ENCODE peak calls at places on chromosomes 7 and 10, in nine cellular contexts. S is heart right ventricle; Z is Kasumi-1; D is AML-193; E is RPMI8226; Q is H4; V is AG04449; F is activated effector memory CD4-positive, alpha-beta T cell treated with anti-CD3 and anti-CD28 coated beads, Interleukin-2, amount 50 U/mL, for 16 hours; R is non-pigmented ciliary epithelial cell. O is an unnamed sample.

GRCh38 chr10:15719062-15719898 is 442 bp downstream of the ITGA8 start:
- DNase-seq in S (peak), Z (no peak), D (no peak), E (peak), Q (no peak), V (no peak), F (no peak), R (no peak), O (no peak)

GRCh38 chr7:115840702-115841101 is 189.9 kb downstream of the TFEC start:
- DNase-seq in S (no peak), Z (no peak), D (no peak), E (no peak), Q (peak), V (no peak), F (no peak), R (no peak), O (no peak)

GRCh38 chr7:129258649-129259389 is 34.0 kb downstream of the AHCYL2 start:
- DNase-seq in S (no peak), Z (no peak), D (no peak), E (no peak), Q (no peak), V (no peak), F (no peak), R (no peak), O (no peak)

GRCh38 chr7:57432583-57432982 is 17.4 kb upstream of the ZNF716 start:
- DNase-seq in S (no peak), Z (no peak), D (no peak), E (no peak), Q (no peak), V (no peak), F (no peak), R (no peak), O (no peak)

GRCh38 chr10:77041636-77042258 is 595.9 kb downstream of the KCNMA1 start:
- DNase-seq in S (no peak), Z (peak), D (peak), E (no peak), Q (no peak), V (no peak), F (no peak), R (no peak), O (peak)

GRCh38 chr10:12279281-12279680 is 70.1 kb upstream of the CAMK1D start:
- DNase-seq in S (no peak), Z (no peak), D (no peak), E (no peak), Q (no peak), V (no peak), F (no peak), R (peak), O (no peak)

GRCh38 chr10:71766717-71767419 is 6.5 kb downstream of the VSIR start:
- DNase-seq in S (peak), Z (no peak), D (no peak), E (no peak), Q (peak), V (peak), F (no peak), R (peak), O (peak)

GRCh38 chr7:81725003-81725402 is 44.8 kb downstream of the HGF start:
- DNase-seq in S (no peak), Z (no peak), D (no peak), E (no peak), Q (peak), V (no peak), F (no peak), R (no peak), O (no peak)

GRCh38 chr7:50450691-50451051 is 521 bp upstream of the FIGNL1 start:
- DNase-seq in S (no peak), Z (peak), D (no peak), E (peak), Q (no peak), V (no peak), F (peak), R (no peak), O (peak)

GRCh38 chr7:157429680-157430224 is 92.9 kb downstream of the DNAJB6 start:
- DNase-seq in S (peak), Z (no peak), D (no peak), E (no peak), Q (no peak), V (no peak), F (peak), R (no peak), O (no peak)

GRCh38 chr10:43355749-43356371 is 15.6 kb upstream of the FXYD4 start:
- DNase-seq in S (no peak), Z (peak), D (no peak), E (no peak), Q (peak), V (no peak), F (no peak), R (no peak), O (no peak)

GRCh38 chr7:47291461-47292051 is 290.4 kb downstream of the TNS3 start:
- DNase-seq in S (no peak), Z (peak), D (no peak), E (no peak), Q (peak), V (peak), F (no peak), R (peak), O (no peak)

GRCh38 chr7:35420657-35421056 is 166.8 kb upstream of the TBX20 start:
- DNase-seq in S (no peak), Z (no peak), D (no peak), E (no peak), Q (no peak), V (no peak), F (no peak), R (no peak), O (no peak)

GRCh38 chr10:102247724-102248123 is 2.4 kb downstream of the GBF1 start:
- DNase-seq in S (no peak), Z (peak), D (no peak), E (no peak), Q (no peak), V (no peak), F (no peak), R (no peak), O (no peak)

GRCh38 chr10:76125900-76126299 is 694.5 kb downstream of the LRMDA start:
- DNase-seq in S (no peak), Z (no peak), D (no peak), E (no peak), Q (no peak), V (no peak), F (no peak), R (no peak), O (no peak)